ENCODE peak calls at places on chromosome 2, in four cellular contexts. C is cardiac septum, B is A172, R is RKO. P is an unnamed sample.

GRCh38 chr2:102558463-102558862 is 60.9 kb upstream of the SLC9A2 start:
- DNase-seq in C (no peak), B (no peak), R (peak), P (no peak)

GRCh38 chr2:80326214-80326613 is 21.7 kb upstream of the LRRTM1 start:
- DNase-seq in C (no peak), B (peak), R (peak), P (no peak)

GRCh38 chr2:237129625-237130263 is 44.1 kb downstream of the COPS8 start:
- DNase-seq in C (no peak), B (no peak), R (no peak), P (no peak)

GRCh38 chr2:30233142-30233961 is 2.0 kb downstream of the LBH start:
- DNase-seq in C (no peak), B (no peak), R (no peak), P (no peak)

GRCh38 chr2:128270306-128271185 is 48.1 kb downstream of the HS6ST1 start:
- DNase-seq in C (peak), B (no peak), R (no peak), P (no peak)

GRCh38 chr2:174334781-174335604 is at the start of gene SP9:
- DNase-seq in C (no peak), B (peak), R (no peak), P (no peak)

GRCh38 chr2:172452845-172453244 is 25.5 kb downstream of the ITGA6 start:
- DNase-seq in C (no peak), B (no peak), R (no peak), P (no peak)

GRCh38 chr2:191942114-191943103 is 95.5 kb upstream of the CAVIN2 start:
- DNase-seq in C (no peak), B (no peak), R (no peak), P (no peak)

GRCh38 chr2:136126021-136126420 is 8.1 kb upstream of the CXCR4 start:
- DNase-seq in C (no peak), B (no peak), R (no peak), P (no peak)

GRCh38 chr2:55168221-55169154 is 63.6 kb downstream of the CLHC1 start:
- DNase-seq in C (no peak), B (peak), R (peak), P (no peak)

GRCh38 chr2:20378891-20379519 is 28.4 kb upstream of the PUM2 start:
- DNase-seq in C (peak), B (peak), R (peak), P (no peak)

GRCh38 chr2:138948070-138948539 is 167.9 kb upstream of the NXPH2 start:
- DNase-seq in C (no peak), B (peak), R (peak), P (no peak)

GRCh38 chr2:238834982-238835381 is 12.9 kb upstream of the TWIST2 start:
- DNase-seq in C (no peak), B (no peak), R (no peak), P (no peak)

GRCh38 chr2:85851253-85851955 is 37.4 kb downstream of the ST3GAL5 start:
- DNase-seq in C (no peak), B (peak), R (no peak), P (no peak)

GRCh38 chr2:146228659-146229058 is 1616.2 kb upstream of the ACVR2A start:
- DNase-seq in C (no peak), B (no peak), R (no peak), P (no peak)

GRCh38 chr2:120667981-120668380 is 67.7 kb upstream of the GLI2 start:
- DNase-seq in C (peak), B (no peak), R (no peak), P (no peak)

GRCh38 chr2:138823651-138824050 is 43.5 kb upstream of the NXPH2 start:
- DNase-seq in C (no peak), B (no peak), R (no peak), P (no peak)

GRCh38 chr2:10124538-10125045 is 2.1 kb downstream of the RRM2 start:
- DNase-seq in C (no peak), B (peak), R (peak), P (no peak)

P was measured in cortex of kidney.